ENCODE peak calls at places on chromosomes 11 and 22, in nine cellular contexts. W, P, E, D, Q, U, M, J and G are unnamed samples.
A peak's percentile ranks its signal among the peaks of the same experiment; 100 is the strongest.

GRCh38 chr11:114191893-114192292 is 104.3 kb upstream of the NNMT start:
- DNase-seq in P (no peak), Q (no peak), D (no peak), U (no peak), E (no peak), J (no peak), M (no peak), W (no peak), G (no peak)

GRCh38 chr11:8654503-8654902 is 28.0 kb downstream of the TRIM66 start:
- DNase-seq in J (no peak), Q (no peak), P (no peak), W (no peak), M (no peak), E (no peak), D (no peak), U (no peak), G (no peak)

GRCh38 chr22:25122136-25122764 is 77.4 kb upstream of the CRYBB3 start:
- DNase-seq in U (no peak), M (no peak), Q (no peak), E (no peak), J (no peak), D (no peak), P (no peak), W (no peak), G (no peak)

GRCh38 chr11:617248-617911 is 1.6 kb upstream of the IRF7 start:
- DNase-seq in D (no peak), P (no peak), Q (no peak), U (no peak), W (no peak), M (no peak), E (no peak), J (no peak), G (no peak)

GRCh38 chr22:39418696-39419095 is 19.1 kb downstream of the TAB1 start:
- DNase-seq in E (no peak), D (no peak), W (no peak), Q (no peak), J (no peak), P (no peak), U (no peak), M (no peak), G (peak; percentile 42)

GRCh38 chr11:15307600-15307999 is 192.9 kb downstream of the INSC start:
- DNase-seq in J (no peak), M (peak; percentile 29), P (no peak), U (no peak), W (peak; percentile 77), D (no peak), Q (no peak), E (no peak), G (no peak)

GRCh38 chr11:112150517-112150916 is 13.4 kb downstream of the IL18 start:
- DNase-seq in U (no peak), Q (no peak), D (no peak), E (no peak), J (no peak), W (no peak), P (no peak), M (no peak), G (no peak)

GRCh38 chr11:11786771-11787170 is 55.0 kb upstream of the USP47 start:
- DNase-seq in D (no peak), E (peak; percentile 54), Q (peak; percentile 53), U (peak; percentile 25), P (no peak), J (peak; percentile 37), M (peak; percentile 25), W (peak; percentile 50), G (no peak)

GRCh38 chr11:130514316-130514715 is 65.9 kb downstream of the ADAMTS15 start:
- DNase-seq in Q (peak; percentile 32), P (no peak), J (no peak), D (no peak), W (no peak), E (peak; percentile 56), M (no peak), U (no peak), G (no peak)

GRCh38 chr11:72352859-72353551 is 81.3 kb downstream of the CLPB start:
- DNase-seq in J (no peak), U (peak; percentile 75), D (no peak), P (peak; percentile 51), W (peak; percentile 61), Q (no peak), M (peak; percentile 67), E (peak; percentile 82), G (no peak)

GRCh38 chr11:117815262-117815803 is 9.2 kb downstream of the FXYD2 start:
- DNase-seq in Q (no peak), J (peak; percentile 87), D (no peak), U (no peak), W (no peak), M (no peak), E (no peak), P (no peak), G (peak; percentile 83)

GRCh38 chr11:66868726-66869291 is 11.9 kb downstream of the LRFN4 start:
- DNase-seq in E (no peak), P (peak; percentile 71), J (peak; percentile 93), Q (peak; percentile 87), U (peak; percentile 76), M (peak; percentile 86), W (peak; percentile 94), D (peak; percentile 71), G (peak; percentile 92)

GRCh38 chr11:120248551-120249278 is 8.8 kb downstream of the POU2F3 start:
- DNase-seq in E (peak; percentile 85), D (peak; percentile 56), P (no peak), W (no peak), J (no peak), M (no peak), Q (peak; percentile 86), U (no peak), G (no peak)

GRCh38 chr11:125374398-125374797 is 121.7 kb downstream of the FEZ1 start:
- DNase-seq in E (no peak), P (no peak), J (no peak), U (no peak), M (no peak), Q (no peak), W (no peak), D (no peak), G (no peak)

GRCh38 chr11:88704505-88704904 is 361.3 kb downstream of the GRM5 start:
- DNase-seq in E (peak; percentile 20), U (peak; percentile 8), M (peak; percentile 40), J (no peak), Q (peak; percentile 31), D (no peak), W (peak; percentile 43), P (no peak), G (no peak)

GRCh38 chr11:119612814-119613213 is 116.2 kb downstream of the NECTIN1 start:
- DNase-seq in E (no peak), J (no peak), P (no peak), U (no peak), D (no peak), Q (no peak), W (no peak), M (no peak), G (no peak)

DNA sequence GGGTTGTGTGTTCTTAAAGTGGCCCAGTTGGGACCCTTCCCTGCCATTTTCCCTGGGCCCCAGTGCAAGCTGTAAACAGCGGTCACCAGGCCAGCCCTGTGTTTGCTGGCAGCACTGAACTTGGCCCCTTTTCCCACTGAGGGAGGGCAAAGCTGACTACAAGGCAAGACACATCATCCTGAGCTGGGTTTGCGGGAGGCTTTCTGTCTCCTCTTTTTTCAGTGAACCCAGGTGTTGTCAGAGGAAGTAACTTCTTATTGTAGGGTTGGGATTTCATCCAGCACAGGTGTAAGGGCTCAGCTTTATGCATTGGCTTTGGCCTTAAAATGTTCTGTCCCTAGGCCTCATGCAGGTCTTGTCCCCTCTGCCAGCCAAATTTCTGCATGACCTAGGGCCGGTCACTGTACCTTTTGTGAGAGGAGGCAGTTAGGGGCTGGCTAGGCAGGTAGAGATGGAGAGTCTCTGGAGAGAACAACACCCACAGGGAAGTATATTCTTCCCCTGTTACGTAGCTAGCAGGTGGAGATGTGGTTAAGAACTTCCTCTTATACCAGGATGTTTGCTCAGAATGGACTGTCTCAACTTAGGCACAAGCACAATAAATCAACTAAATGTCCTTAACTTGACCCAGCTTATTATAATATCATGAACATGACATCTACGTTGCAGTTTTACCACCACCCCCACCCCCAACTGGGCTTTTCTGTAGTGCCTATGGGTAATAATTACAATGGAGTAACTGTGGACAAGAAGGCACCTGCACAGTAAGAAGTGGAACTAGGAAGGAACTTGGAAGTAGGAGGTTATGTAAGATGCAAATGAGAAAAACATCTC is 60.5 kb upstream of the MPEG1 start:
- DNase-seq in D (no peak), J (peak; percentile 17), W (no peak), P (no peak), U (no peak), Q (peak; percentile 29), E (no peak), M (no peak), G (peak; percentile 97)
- TF ChIP-seq EZH2phosphoT487 in D (no peak), J (no peak), W (no peak), P (no peak), U (no peak), Q (no peak), E (no peak), M (no peak), G (no peak)

GRCh38 chr11:20031155-20032001 is 128.9 kb downstream of the DBX1 start:
- DNase-seq in Q (peak; percentile 70), M (peak; percentile 37), D (no peak), J (no peak), U (peak; percentile 37), P (no peak), W (peak; percentile 62), E (peak; percentile 87), G (no peak)
- H3K4me3 ChIP-seq in Q (peak overlapping the region; percentile 35), M (no peak overlapping the region), D (no peak overlapping the region), J (no peak overlapping the region), U (no peak overlapping the region), P (no peak overlapping the region), W (peak overlapping the region; percentile 7), E (peak overlapping the region; percentile 36), G (no peak overlapping the region)

GRCh38 chr11:62560566-62561103 is 13.1 kb downstream of the EEF1G start:
- DNase-seq in J (peak; percentile 63), W (peak; percentile 98), E (peak; percentile 98), Q (peak; percentile 99), P (peak; percentile 65), U (peak; percentile 96), M (peak; percentile 91), D (peak; percentile 92), G (peak; percentile 47)
- H3K4me2 ChIP-seq in J (no peak overlapping the region), W (peak overlapping the region; percentile 62), E (peak overlapping the region; percentile 54), Q (peak overlapping the region; percentile 34), P (peak overlapping the region; percentile 61), U (peak overlapping the region; percentile 30), M (no peak overlapping the region), D (peak overlapping the region; percentile 94), G (no peak overlapping the region)

GRCh38 chr22:32476286-32476685 is 1.7 kb downstream of the FBXO7 start:
- DNase-seq in P (no peak), M (no peak), W (no peak), D (no peak), Q (no peak), J (peak; percentile 55), E (peak; percentile 35), U (no peak), G (no peak)

GRCh38 chr22:32474635-32475427 is at the start of gene FBXO7:
- DNase-seq in U (peak; percentile 98), E (peak; percentile 97), M (peak; percentile 98), J (peak; percentile 91), P (peak; percentile 94), Q (peak; percentile 78), W (peak; percentile 94), D (peak; percentile 80), G (peak; percentile 90)

GRCh38 chr22:32475428-32476010 is 908 bp downstream of the FBXO7 start:
- DNase-seq in E (peak; percentile 78), J (peak; percentile 61), W (peak; percentile 39), D (peak; percentile 8), P (peak; percentile 23), U (peak; percentile 50), M (peak; percentile 60), Q (peak; percentile 33), G (no peak)

GRCh38 chr22:32476804-32477203 is 2.2 kb downstream of the FBXO7 start:
- DNase-seq in M (no peak), E (no peak), Q (no peak), W (no peak), P (no peak), U (no peak), J (no peak), D (no peak), G (no peak)

GRCh38 chr22:32473388-32473952 is 1.1 kb upstream of the FBXO7 start:
- DNase-seq in Q (peak; percentile 71), W (peak; percentile 83), E (peak; percentile 68), P (peak; percentile 61), M (peak; percentile 64), J (peak; percentile 73), D (peak; percentile 68), U (peak; percentile 55), G (peak; percentile 69)
- TF ChIP-seq EZH2phosphoT487 in Q (no peak), W (no peak), E (no peak), P (no peak), M (no peak), J (no peak), D (no peak), U (no peak), G (no peak)